ENCODE peak calls at places on chromosomes 5 and 9, in five cellular contexts. I, M, C, U and W are unnamed samples.

GRCh38 chr9:8533681-8534080 is 734.1 kb upstream of the DMAC1 start:
- DNase-seq in M (no peak), I (no peak), U (no peak), C (no peak), W (no peak)

GRCh38 chr5:132070460-132071337 is 2.9 kb upstream of the CSF2 start:
- DNase-seq in M (no peak), I (no peak), U (no peak), C (no peak), W (no peak)

GRCh38 chr5:86929123-86929766 is 311.5 kb downstream of the COX7C start:
- DNase-seq in M (no peak), C (no peak), U (no peak), I (no peak), W (no peak)

GRCh38 chr5:3104446-3105047 is 353.1 kb upstream of the IRX2 start:
- DNase-seq in C (no peak), I (no peak), M (no peak), U (no peak), W (no peak)

GRCh38 chr5:150523472-150524350 is 15.8 kb downstream of the NDST1 start:
- DNase-seq in M (peak; percentile 52), C (peak; percentile 90), I (no peak), U (no peak), W (peak; percentile 75)

GRCh38 chr9:272251-273213 is 57.9 kb downstream of the DOCK8 start:
- DNase-seq in I (no peak), C (no peak), M (no peak), U (no peak), W (peak; percentile 77)

GRCh38 chr5:86570427-86571083 is 47.2 kb upstream of the COX7C start:
- DNase-seq in M (no peak), U (no peak), C (no peak), I (no peak), W (no peak)

GRCh38 chr9:36154213-36154952 is 14.8 kb upstream of the CCIN start:
- DNase-seq in I (no peak), C (peak; percentile 68), M (no peak), U (no peak), W (no peak)

GRCh38 chr9:126151671-126152050 is 175.0 kb upstream of the MVB12B start:
- DNase-seq in I (no peak), C (peak; percentile 12), M (peak; percentile 14), U (no peak), W (peak; percentile 10)

GRCh38 chr5:111681414-111681790 is 75.6 kb downstream of the NREP start:
- DNase-seq in U (no peak), C (peak; percentile 33), I (no peak), M (no peak), W (no peak)

GRCh38 chr9:113611461-113612215 is 148.1 kb downstream of the RGS3 start:
- DNase-seq in C (no peak), U (no peak), I (no peak), M (no peak), W (no peak)

GRCh38 chr9:90460220-90460619 is 182.4 kb downstream of the DIRAS2 start:
- DNase-seq in M (no peak), U (no peak), I (no peak), C (no peak), W (no peak)

GRCh38 chr9:104970588-104970987 is 42.6 kb upstream of the ABCA1 start:
- DNase-seq in U (no peak), M (no peak), C (no peak), I (no peak), W (no peak)

GRCh38 chr9:38318755-38319495 is 73.6 kb upstream of the ALDH1B1 start:
- DNase-seq in U (no peak), I (no peak), C (peak; percentile 86), M (no peak), W (peak; percentile 69)

GRCh38 chr9:116837038-116837998 is 150.2 kb downstream of the TRIM32 start:
- DNase-seq in M (peak; percentile 1), U (peak; percentile 84), I (no peak), C (peak; percentile 23), W (no peak)

GRCh38 chr5:124696898-124697297 is 49.5 kb downstream of the ZNF608 start:
- DNase-seq in U (no peak), M (no peak), I (no peak), C (no peak), W (no peak)

GRCh38 chr9:73121375-73121935 is 30.2 kb upstream of the ANXA1 start:
- DNase-seq in C (no peak), M (no peak), I (no peak), U (no peak), W (no peak)

GRCh38 chr5:172789687-172790495 is 18.9 kb upstream of the DUSP1 start:
- DNase-seq in U (no peak), C (no peak), M (no peak), I (no peak), W (no peak)

GRCh38 chr9:132447346-132447745 is 37.3 kb downstream of the CFAP77 start:
- DNase-seq in U (no peak), C (peak; percentile 1), I (no peak), M (no peak), W (no peak)

GRCh38 chr5:43332401-43332800 is 19.2 kb upstream of the HMGCS1 start:
- DNase-seq in M (no peak), I (no peak), C (no peak), U (no peak), W (no peak)

GRCh38 chr5:56054651-56055050 is 59.9 kb upstream of the IL6ST start:
- DNase-seq in M (no peak), C (peak; percentile 78), U (no peak), I (no peak), W (no peak)

GRCh38 chr5:99061299-99061698 is 132.5 kb upstream of the CHD1 start:
- DNase-seq in I (no peak), U (no peak), C (peak; percentile 5), M (no peak), W (no peak)

GRCh38 chr5:154829181-154829588 is 21.2 kb downstream of the FAXDC2 start:
- DNase-seq in I (no peak), U (no peak), M (no peak), C (no peak), W (no peak)

GRCh38 chr5:147925020-147925419 is 18.7 kb upstream of the C5orf46 start:
- DNase-seq in U (no peak), C (no peak), I (no peak), M (no peak), W (no peak)

GRCh38 chr5:54063817-54064216 is 246.6 kb downstream of the ARL15 start:
- DNase-seq in U (no peak), C (peak; percentile 83), I (no peak), M (no peak), W (no peak)

GRCh38 chr5:65329266-65329665 is 152.5 kb downstream of the ADAMTS6 start:
- DNase-seq in I (no peak), U (no peak), M (no peak), C (peak; percentile 82), W (no peak)

GRCh38 chr9:85262333-85262732 is 479.4 kb downstream of the AGTPBP1 start:
- DNase-seq in I (no peak), U (no peak), C (no peak), M (no peak), W (no peak)

GRCh38 chr5:56290378-56291057 is 57.4 kb upstream of the ANKRD55 start:
- DNase-seq in I (no peak), C (no peak), M (no peak), U (no peak), W (no peak)

GRCh38 chr9:71322311-71322710 is 200.9 kb upstream of the TRPM3 start:
- DNase-seq in U (no peak), M (no peak), I (no peak), C (no peak), W (no peak)

GRCh38 chr5:181098642-181099452 is 32.1 kb downstream of the OR2V1 start:
- DNase-seq in C (no peak), M (no peak), U (no peak), I (no peak), W (no peak)

GRCh38 chr9:36976371-36977030 is 57.6 kb downstream of the PAX5 start:
- DNase-seq in U (peak; percentile 89), I (no peak), C (no peak), M (no peak), W (no peak)

GRCh38 chr9:126375386-126375785 is 48.8 kb downstream of the MVB12B start:
- DNase-seq in U (no peak), C (peak; percentile 45), M (no peak), I (no peak), W (no peak)

GRCh38 chr5:114857951-114858401 is 311.7 kb downstream of the TRIM36 start:
- DNase-seq in M (no peak), U (no peak), I (no peak), C (no peak), W (no peak)

GRCh38 chr9:79357620-79358019 is 214.1 kb upstream of the TLE4 start:
- DNase-seq in M (no peak), U (no peak), C (no peak), I (no peak), W (no peak)

GRCh38 chr5:92909545-92909962 is 671.5 kb downstream of the NR2F1-AS1 start:
- DNase-seq in I (no peak), U (no peak), C (peak; percentile 71), M (peak; percentile 28), W (no peak)
- TF ChIP-seq CTCF in I (no peak), U (peak; percentile 69), C (peak; percentile 81), M (peak; percentile 75), W (no peak)

GRCh38 chr5:51185985-51186384 is 197.3 kb upstream of the ISL1 start:
- DNase-seq in C (no peak), U (no peak), M (no peak), I (no peak), W (no peak)

DNA sequence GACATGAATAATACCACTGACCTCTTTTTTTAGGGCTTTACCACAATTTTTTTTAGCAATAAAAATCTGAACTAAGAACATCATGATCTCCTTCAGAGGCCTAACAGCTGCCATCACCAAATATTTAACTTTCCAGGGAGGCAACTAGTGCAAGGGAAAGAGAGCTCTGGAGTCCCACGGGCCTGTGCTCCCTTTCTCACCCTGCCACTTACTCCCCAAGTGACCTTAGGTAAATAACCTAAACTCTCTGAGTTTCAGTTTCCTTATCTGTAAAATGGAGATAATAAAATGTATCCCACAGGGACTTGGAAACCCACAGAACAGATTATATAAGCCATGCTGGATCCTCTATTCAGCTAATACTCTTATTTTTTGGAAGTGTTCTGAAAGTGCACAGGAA is 201.8 kb upstream of the ISL1 start:
- DNase-seq in M (no peak), U (no peak), I (no peak), C (no peak), W (no peak)
- TF ChIP-seq CTCF in M (no peak), U (no peak), I (no peak), C (no peak), W (no peak)

DNA sequence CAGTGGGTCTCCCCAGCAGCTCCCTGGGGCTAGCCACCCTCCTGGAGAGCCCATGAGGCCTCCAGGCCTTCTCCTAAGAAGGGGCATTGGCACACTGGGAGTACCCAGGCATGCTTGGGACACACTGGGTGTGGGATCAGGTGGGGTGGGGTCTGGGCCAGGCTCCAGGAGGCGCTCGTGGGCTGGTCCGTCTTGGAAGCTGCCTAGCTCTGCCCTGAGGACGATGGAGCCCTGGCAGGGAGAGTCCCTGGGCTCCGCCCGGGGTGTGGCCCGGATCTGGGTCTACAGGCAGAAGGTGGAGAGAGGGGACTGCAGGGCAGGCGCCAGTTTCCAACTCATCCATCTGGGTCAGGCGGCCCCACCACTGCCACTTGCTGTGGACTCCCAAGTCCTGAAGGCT is 2.4 kb downstream of the PRRX2 start:
- DNase-seq in U (no peak), I (no peak), C (no peak), M (no peak), W (no peak)
- TF ChIP-seq CTCF in U (no peak), I (no peak), C (no peak), M (no peak), W (no peak)

GRCh38 chr5:1532384-1532783 is 8.6 kb upstream of the LPCAT1 start:
- DNase-seq in I (no peak), U (no peak), C (no peak), M (no peak), W (no peak)
- TF ChIP-seq CTCF in I (no peak), U (no peak), C (no peak), M (no peak), W (no peak)